ENCODE peak calls at places on chromosomes 4 and X, in six cellular contexts. R is tibial artery, C is K562, U is stomach, H is lower lobe of right lung, P is left ventricle myocardium inferior. A is an unnamed sample.
A peak's percentile ranks its signal among the peaks of the same experiment; 100 is the strongest.

GRCh38 chrX:3599787-3600465 is 113.5 kb downstream of the PRKX start:
- DNase-seq in H (no peak), P (no peak), R (no peak), U (no peak), C (no peak), A (no peak)

GRCh38 chr4:158873795-158874359 is 105.1 kb downstream of the FNIP2 start:
- DNase-seq in H (no peak), R (no peak), P (no peak), C (no peak), U (no peak), A (no peak)

GRCh38 chr4:19386786-19387185 is 864.9 kb upstream of the SLIT2 start:
- DNase-seq in P (no peak), U (no peak), C (no peak), R (no peak), H (no peak), A (no peak)

GRCh38 chr4:118120120-118120760 is 86.0 kb downstream of the NDST3 start:
- DNase-seq in R (no peak), P (no peak), U (no peak), C (no peak), H (no peak), A (no peak)

GRCh38 chr4:147103403-147103946 is 157.8 kb upstream of the TTC29 start:
- DNase-seq in R (peak; percentile 89), H (no peak), P (no peak), C (no peak), U (no peak), A (no peak)

GRCh38 chrX:118824173-118824782 is 654 bp downstream of the ZCCHC12 start:
- DNase-seq in C (no peak), U (no peak), R (no peak), H (no peak), P (no peak), A (no peak)

GRCh38 chr4:116796022-116796421 is 289.4 kb downstream of the TRAM1L1 start:
- DNase-seq in U (no peak), H (no peak), R (no peak), C (no peak), P (no peak), A (no peak)

GRCh38 chr4:85522836-85523235 is 47.9 kb downstream of the ARHGAP24 start:
- DNase-seq in C (no peak), P (no peak), R (no peak), H (no peak), U (no peak), A (no peak)

GRCh38 chr4:124070688-124071484 is 641.6 kb downstream of the ANKRD50 start:
- DNase-seq in U (no peak), C (no peak), P (no peak), H (no peak), R (no peak), A (no peak)

GRCh38 chr4:158169931-158170690 is 2.7 kb downstream of the GASK1B start:
- DNase-seq in C (no peak), U (no peak), H (no peak), P (no peak), R (no peak), A (no peak)

GRCh38 chr4:20046179-20046578 is 205.5 kb upstream of the SLIT2 start:
- DNase-seq in C (no peak), R (no peak), P (no peak), H (no peak), U (no peak), A (no peak)

GRCh38 chr4:8033776-8034528 is 94.3 kb upstream of the AFAP1 start:
- DNase-seq in H (no peak), C (no peak), R (no peak), P (no peak), U (no peak), A (no peak)

GRCh38 chrX:55167124-55167523 is 53.0 kb upstream of the PAGE5 start:
- DNase-seq in U (no peak), H (no peak), R (no peak), P (no peak), C (no peak), A (no peak)

GRCh38 chr4:40322853-40323252 is 12.3 kb upstream of the CHRNA9 start:
- DNase-seq in U (no peak), R (no peak), P (no peak), C (no peak), H (no peak), A (no peak)

GRCh38 chr4:111230265-111230664 is 607.4 kb upstream of the PITX2 start:
- DNase-seq in U (no peak), P (no peak), C (no peak), H (no peak), R (no peak), A (no peak)

GRCh38 chrX:153861147-153861546 is 24.8 kb downstream of the L1CAM start:
- DNase-seq in C (no peak), R (no peak), H (no peak), U (no peak), P (no peak), A (no peak)

GRCh38 chr4:173001571-173001970 is 167.0 kb upstream of the GALNT7 start:
- DNase-seq in P (no peak), R (no peak), H (no peak), U (no peak), C (no peak), A (no peak)

GRCh38 chrX:53047228-53047627 is 1.4 kb upstream of the GPR173 start:
- DNase-seq in R (no peak), U (no peak), C (no peak), P (no peak), H (no peak), A (no peak)

GRCh38 chr4:106746451-106746850 is 289.7 kb downstream of the DKK2 start:
- DNase-seq in H (no peak), P (no peak), C (no peak), R (no peak), U (no peak), A (no peak)

GRCh38 chr4:123564758-123565346 is 168.3 kb downstream of the SPRY1 start:
- DNase-seq in U (peak; percentile 52), P (no peak), H (no peak), R (peak; percentile 35), C (peak; percentile 90), A (peak; percentile 14)

GRCh38 chr4:109786846-109787245 is 15.0 kb downstream of the CFI start:
- DNase-seq in P (no peak), U (no peak), H (no peak), R (no peak), C (no peak), A (no peak)

GRCh38 chr4:47484169-47484568 is 906 bp upstream of the ATP10D start:
- DNase-seq in P (no peak), C (no peak), R (no peak), U (no peak), H (no peak), A (no peak)
- H3K27ac ChIP-seq in P (peak overlapping the region; percentile 93), C (no peak overlapping the region), R (peak overlapping the region; percentile 91), U (peak overlapping the region; percentile 95), H (no peak overlapping the region), A (no peak overlapping the region)

GRCh38 chr4:88341227-88342192 is 37.1 kb upstream of the HERC6 start:
- DNase-seq in C (no peak), U (no peak), H (no peak), P (no peak), R (no peak), A (no peak)
- H3K27ac ChIP-seq in C (no peak overlapping the region), U (peak overlapping the region; percentile 64), H (no peak overlapping the region), P (peak overlapping the region; percentile 91), R (peak overlapping the region; percentile 31), A (no peak overlapping the region)

GRCh38 chrX:149908308-149908707 is 21.1 kb upstream of the HSFX4 start:
- DNase-seq in U (no peak), P (no peak), C (no peak), H (no peak), R (no peak), A (no peak)
- H3K27ac ChIP-seq in U (no peak overlapping the region), P (no peak overlapping the region), C (no peak overlapping the region), H (no peak overlapping the region), R (no peak overlapping the region), A (no peak overlapping the region)

DNA sequence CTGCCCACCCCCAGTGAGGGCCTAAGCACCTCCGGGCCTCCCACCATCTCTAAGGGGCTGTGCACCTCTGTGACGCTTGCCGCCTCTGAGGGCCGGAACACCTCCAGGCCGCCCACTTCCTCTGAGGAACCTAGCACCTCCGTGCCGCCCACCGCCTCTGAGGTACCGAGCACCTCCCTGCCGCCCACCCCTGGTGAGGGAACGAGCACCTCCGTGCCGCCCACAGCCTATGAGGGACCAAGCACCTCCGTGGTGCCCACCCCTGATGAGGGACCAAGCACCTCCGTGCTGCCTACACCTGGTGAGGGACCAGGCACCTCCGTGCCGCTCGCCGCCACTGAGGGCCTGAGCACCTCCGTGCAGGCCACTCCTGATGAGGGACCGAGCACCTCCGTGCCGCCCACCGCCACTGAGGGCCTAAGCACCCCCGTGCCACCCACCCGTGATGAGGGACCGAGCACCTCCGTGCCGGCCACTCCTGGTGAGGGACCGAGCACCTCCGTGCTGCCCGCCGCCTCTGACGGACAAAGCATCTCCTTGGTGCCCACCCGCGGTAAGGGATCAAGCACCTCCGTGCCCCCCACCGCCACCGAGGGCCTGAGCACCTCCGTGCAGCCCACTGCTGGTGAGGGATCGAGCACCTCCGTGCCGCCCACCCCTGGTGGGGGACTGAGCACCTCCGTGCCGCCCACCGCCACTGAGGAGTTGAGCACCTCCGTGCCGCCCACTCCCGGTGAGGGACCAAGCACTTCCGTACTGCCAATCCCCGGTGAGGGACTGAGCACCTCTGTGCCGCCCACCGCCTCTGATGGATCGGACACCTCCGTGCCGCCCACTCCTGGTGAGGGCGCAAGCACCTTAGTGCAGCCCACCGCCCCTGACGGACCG is 977 bp downstream of the MAGEE1 start:
- DNase-seq in C (no peak), R (no peak), H (peak; percentile 43), U (peak; percentile 25), P (no peak), A (no peak)
- H3K27ac ChIP-seq in C (no peak overlapping the region), R (peak overlapping the region; percentile 74), H (no peak overlapping the region), U (peak overlapping the region; percentile 64), P (no peak overlapping the region), A (peak overlapping the region; percentile 53)

GRCh38 chr4:42676066-42676951 is 19.4 kb upstream of the ATP8A1 start:
- DNase-seq in C (no peak), H (no peak), R (no peak), P (no peak), U (no peak), A (no peak)

GRCh38 chr4:42672359-42673083 is 15.6 kb upstream of the ATP8A1 start:
- DNase-seq in U (no peak), C (no peak), P (no peak), R (no peak), H (no peak), A (no peak)

GRCh38 chr4:42673084-42673429 is 16.2 kb upstream of the ATP8A1 start:
- DNase-seq in C (no peak), H (peak; percentile 76), P (peak; percentile 28), U (peak; percentile 61), R (peak; percentile 35), A (no peak)

DNA sequence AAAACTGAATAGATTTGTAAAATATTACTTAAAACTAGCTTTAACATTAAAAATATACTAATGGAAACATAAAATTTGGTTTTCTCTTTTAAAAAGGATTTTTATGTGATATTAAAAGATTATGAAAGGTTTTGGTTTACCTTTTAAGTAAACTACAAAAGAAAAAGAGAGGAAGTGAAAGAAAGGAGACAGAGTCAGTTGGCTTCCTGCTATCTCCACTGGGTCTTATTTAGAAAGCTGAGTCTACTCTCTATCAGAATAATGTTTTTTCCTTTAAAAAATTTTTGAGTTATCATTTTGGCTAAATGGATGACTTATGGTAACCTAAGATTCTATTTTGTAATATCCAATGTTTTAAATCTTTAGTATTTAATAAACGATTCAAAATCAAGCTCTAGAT is 21.6 kb upstream of the ATP8A1 start:
- DNase-seq in P (no peak), C (no peak), R (no peak), U (no peak), H (no peak), A (no peak)
- H3K27ac ChIP-seq in P (no peak overlapping the region), C (no peak overlapping the region), R (no peak overlapping the region), U (no peak overlapping the region), H (no peak overlapping the region), A (no peak overlapping the region)

GRCh38 chr4:114921790-114922581 is 191.4 kb downstream of the NDST4 start:
- DNase-seq in C (no peak), H (peak; percentile 31), R (no peak), P (no peak), U (no peak), A (no peak)
- H3K27ac ChIP-seq in C (no peak overlapping the region), H (no peak overlapping the region), R (no peak overlapping the region), P (no peak overlapping the region), U (no peak overlapping the region), A (no peak overlapping the region)